ENCODE peak calls at places on chromosome 6, in four cellular contexts. R is stomach, Q is A549, U is amniotic stem cell. M is an unnamed sample.

GRCh38 chr6:118709859-118710350 is 58.5 kb upstream of the CEP85L start:
- DNase-seq in R (peak), Q (no peak), U (no peak), M (no peak)

GRCh38 chr6:143678980-143679379 is 1.2 kb downstream of the PHACTR2 start:
- DNase-seq in Q (no peak), R (no peak), U (no peak), M (no peak)

GRCh38 chr6:140276719-140277118 is 902.3 kb upstream of the CITED2 start:
- DNase-seq in R (no peak), U (no peak), Q (no peak), M (no peak)

GRCh38 chr6:169557887-169558286 is 143.9 kb downstream of the WDR27 start:
- DNase-seq in U (no peak), Q (no peak), R (no peak), M (no peak)

GRCh38 chr6:166935353-166935752 is 21.0 kb downstream of the RNASET2 start:
- DNase-seq in Q (no peak), R (no peak), U (no peak), M (no peak)

GRCh38 chr6:40172272-40172671 is 238.0 kb upstream of the MOCS1 start:
- DNase-seq in Q (no peak), R (no peak), U (no peak), M (no peak)

GRCh38 chr6:129469070-129469662 is 240.8 kb downstream of the ARHGAP18 start:
- DNase-seq in R (no peak), U (no peak), Q (no peak), M (no peak)

GRCh38 chr6:24883618-24884017 is 52.1 kb downstream of the RIPOR2 start:
- DNase-seq in Q (no peak), R (no peak), U (peak), M (peak)

GRCh38 chr6:151436814-151437213 is 15.1 kb downstream of the RMND1 start:
- DNase-seq in Q (no peak), R (no peak), U (peak), M (peak)

GRCh38 chr6:80366721-80367120 is 260.2 kb downstream of the BCKDHB start:
- DNase-seq in R (no peak), U (no peak), Q (no peak), M (no peak)

GRCh38 chr6:72626126-72626525 is 4.3 kb downstream of the KCNQ5 start:
- DNase-seq in R (no peak), U (no peak), Q (no peak), M (no peak)

GRCh38 chr6:165579151-165579550 is 83.9 kb downstream of the PDE10A start:
- DNase-seq in R (no peak), Q (no peak), U (no peak), M (no peak)

GRCh38 chr6:69866351-69867074 is at the start of gene COL19A1:
- DNase-seq in U (no peak), R (no peak), Q (no peak), M (no peak)

GRCh38 chr6:144809120-144809519 is 524.0 kb downstream of the UTRN start:
- DNase-seq in R (no peak), Q (no peak), U (no peak), M (no peak)

GRCh38 chr6:112027942-112028674 is 25.8 kb upstream of the CCN6 start:
- DNase-seq in U (no peak), Q (no peak), R (no peak), M (no peak)

GRCh38 chr6:36064770-36065396 is 37.3 kb downstream of the MAPK14 start:
- DNase-seq in U (no peak), Q (no peak), R (no peak), M (no peak)